ENCODE peak calls at places on chromosomes 12 and 14, in eight cellular contexts. H is iPS-NIHi11; C is T1000; S is fibroblast of gingiva; K is GM23338; O is NCI-H524; U is stimulated activated CD8-positive, alpha-beta memory T cell treated with anti-CD3 and anti-CD28 coated beads, Interleukin-4, amount 100 ng/mL, for 4 hours; M is thyroid gland. R is an unnamed sample.
A peak's percentile ranks its signal among the peaks of the same experiment; 100 is the strongest.

GRCh38 chr12:128715485-128715884 is 108.3 kb downstream of the SLC15A4 start:
- DNase-seq in H (no peak), C (no peak), S (no peak), K (no peak), O (no peak), U (no peak), M (no peak), R (no peak)

GRCh38 chr12:65811968-65812700 is 12.1 kb upstream of the HMGA2 start:
- DNase-seq in H (no peak), C (no peak), S (no peak), K (no peak), O (no peak), U (no peak), M (no peak), R (no peak)

GRCh38 chr12:125331342-125332052 is 266.3 kb downstream of the AACS start:
- DNase-seq in H (no peak), C (no peak), S (no peak), K (peak; percentile 11), O (no peak), U (no peak), M (no peak), R (no peak)

GRCh38 chr14:99758121-99758871 is 34.9 kb upstream of the EML1 start:
- DNase-seq in H (peak; percentile 69), C (peak; percentile 84), S (peak; percentile 73), K (peak; percentile 74), O (no peak), U (no peak), M (no peak), R (peak; percentile 76)

GRCh38 chr14:54394596-54394995 is 2.2 kb upstream of the CDKN3 start:
- DNase-seq in H (no peak), C (no peak), S (no peak), K (no peak), O (no peak), U (no peak), M (no peak), R (no peak)

GRCh38 chr12:25386823-25387134 is 136.1 kb upstream of the KRAS start:
- DNase-seq in H (no peak), C (no peak), S (no peak), K (no peak), O (no peak), U (no peak), M (peak; percentile 19), R (no peak)

GRCh38 chr12:117875652-117876491 is 92.9 kb downstream of the KSR2 start:
- DNase-seq in H (peak; percentile 80), C (no peak), S (peak; percentile 10), K (peak; percentile 95), O (peak; percentile 63), U (no peak), M (peak; percentile 41), R (no peak)

GRCh38 chr12:69117566-69118266 is 121.7 kb upstream of the CPSF6 start:
- DNase-seq in H (no peak), C (no peak), S (no peak), K (no peak), O (no peak), U (no peak), M (no peak), R (no peak)

GRCh38 chr14:34997762-34998161 is 15.0 kb downstream of the SRP54 start:
- DNase-seq in H (no peak), C (no peak), S (peak; percentile 18), K (no peak), O (peak; percentile 71), U (no peak), M (no peak), R (no peak)

GRCh38 chr12:62744551-62744950 is 190.4 kb downstream of the PPM1H start:
- DNase-seq in H (no peak), C (no peak), S (peak; percentile 15), K (no peak), O (no peak), U (no peak), M (no peak), R (no peak)

GRCh38 chr12:90226211-90226610 is 517.6 kb upstream of the ATP2B1 start:
- DNase-seq in H (no peak), C (no peak), S (no peak), K (no peak), O (no peak), U (no peak), M (no peak), R (no peak)

GRCh38 chr12:77814361-77814760 is 16.3 kb upstream of the NAV3 start:
- DNase-seq in H (no peak), C (no peak), S (no peak), K (no peak), O (no peak), U (no peak), M (no peak), R (no peak)

GRCh38 chr14:95363468-95363954 is 43.8 kb upstream of the CLMN start:
- DNase-seq in H (no peak), C (no peak), S (no peak), K (no peak), O (no peak), U (no peak), M (no peak), R (no peak)

GRCh38 chr12:28938056-28938455 is 211.0 kb upstream of the FAR2 start:
- DNase-seq in H (no peak), C (no peak), S (no peak), K (no peak), O (no peak), U (no peak), M (no peak), R (no peak)

R was measured in PC-9.